ENCODE peak calls at places on chromosomes 13 and 19, in four cellular contexts. M is stimulated activated naive CD8-positive, alpha-beta T cell treated with anti-CD3 and anti-CD28 coated beads, Interleukin-15, Interleukin-2, amounts not matched to agents 100 U/mL and 50 U/mL, for 24 hours; V is lower lobe of right lung; T is tibial artery. D is an unnamed sample.

GRCh38 chr19:48965033-48965805 is at the start of gene FTL:
- DNase-seq in T (peak), M (peak), V (peak), D (peak)

GRCh38 chr13:25118371-25118770 is 22.4 kb downstream of the PABPC3 start:
- DNase-seq in M (no peak), T (no peak), V (no peak), D (no peak)

GRCh38 chr19:33487901-33488817 is 33.4 kb downstream of the PEPD start:
- DNase-seq in T (peak), V (peak), M (no peak), D (no peak)

GRCh38 chr13:41652735-41653361 is 195.5 kb downstream of the RGCC start:
- DNase-seq in M (peak), V (no peak), T (no peak), D (no peak)

GRCh38 chr13:37457594-37457993 is 141.0 kb downstream of the POSTN start:
- DNase-seq in M (no peak), V (no peak), T (no peak), D (no peak)

GRCh38 chr13:23956106-23956505 is 58.8 kb upstream of the C1QTNF9B start:
- DNase-seq in T (no peak), V (no peak), M (peak), D (no peak)

GRCh38 chr13:110565296-110565695 is 3.8 kb upstream of the RAB20 start:
- DNase-seq in V (no peak), M (no peak), T (no peak), D (no peak)

GRCh38 chr13:31046711-31047279 is 114.3 kb downstream of the TEX26 start:
- DNase-seq in M (no peak), V (no peak), T (no peak), D (no peak)

GRCh38 chr13:44237276-44237767 is 136.3 kb upstream of the SERP2 start:
- DNase-seq in T (peak), M (peak), V (no peak), D (no peak)

GRCh38 chr19:3098515-3099346 is 4.6 kb downstream of the GNA11 start:
- DNase-seq in V (peak), M (no peak), T (peak), D (no peak)

GRCh38 chr13:111423168-111423785 is 102.8 kb downstream of the TEX29 start:
- DNase-seq in V (no peak), T (no peak), M (no peak), D (no peak)

GRCh38 chr13:51714663-51715168 is 89.2 kb downstream of the DHRS12 start:
- DNase-seq in T (no peak), V (no peak), M (no peak), D (no peak)

GRCh38 chr19:19110410-19111137 is 27.7 kb downstream of the TMEM161A start:
- DNase-seq in M (peak), T (no peak), V (no peak), D (no peak)

GRCh38 chr13:38686635-38687245 is at the start of gene FREM2:
- DNase-seq in M (no peak), V (peak), T (no peak), D (no peak)

GRCh38 chr13:38950987-38951386 is 39.6 kb downstream of the STOML3 start:
- DNase-seq in M (no peak), V (no peak), T (no peak), D (no peak)

GRCh38 chr19:16737909-16738308 is 18.3 kb downstream of the NWD1 start:
- DNase-seq in M (no peak), V (no peak), T (no peak), D (no peak)

GRCh38 chr13:100269837-100270236 is 180.9 kb downstream of the PCCA start:
- DNase-seq in V (peak), T (peak), M (no peak), D (no peak)

GRCh38 chr19:49894879-49895565 is 1.7 kb downstream of the IL4I1 start:
- DNase-seq in M (peak), V (no peak), T (no peak), D (no peak)

GRCh38 chr19:48671456-48671995 is 1.3 kb downstream of the NTN5 start:
- DNase-seq in V (no peak), M (no peak), T (no peak), D (no peak)

GRCh38 chr13:50244913-50245574 is 229.8 kb downstream of the KCNRG start:
- DNase-seq in T (no peak), V (no peak), M (peak), D (no peak)

GRCh38 chr13:77749481-77749880 is 52.0 kb downstream of the SLAIN1 start:
- DNase-seq in T (no peak), M (no peak), V (no peak), D (no peak)

GRCh38 chr13:20182231-20182846 is 10.4 kb downstream of the GJB2 start:
- DNase-seq in M (peak), T (no peak), V (no peak), D (no peak)

GRCh38 chr19:2589441-2589840 is 113.1 kb downstream of the GNG7 start:
- DNase-seq in T (peak), V (peak), M (no peak), D (no peak)

GRCh38 chr13:109454167-109454917 is 332.0 kb downstream of the IRS2 start:
- DNase-seq in T (no peak), V (no peak), M (no peak), D (no peak)

GRCh38 chr13:28584873-28585317 is 74.0 kb upstream of the POMP start:
- DNase-seq in V (no peak), T (no peak), M (no peak), D (no peak)

GRCh38 chr19:12943437-12944044 is 2.1 kb upstream of the RAD23A start:
- DNase-seq in V (no peak), M (no peak), T (no peak), D (no peak)

GRCh38 chr13:75541961-75542360 is 4.3 kb upstream of the COMMD6 start:
- DNase-seq in T (no peak), M (no peak), V (no peak), D (no peak)

GRCh38 chr13:99658266-99658991 is 157.2 kb downstream of the TM9SF2 start:
- DNase-seq in V (peak), M (peak), T (peak), D (no peak)

GRCh38 chr13:51934461-51935087 is 72.8 kb downstream of the CCDC70 start:
- DNase-seq in M (no peak), T (no peak), V (no peak), D (no peak)

GRCh38 chr13:59494560-59494970 is 669.2 kb downstream of the DIAPH3 start:
- DNase-seq in M (no peak), V (no peak), T (no peak), D (no peak)

GRCh38 chr13:88097541-88097940 is 426.4 kb downstream of the SLITRK5 start:
- DNase-seq in T (no peak), V (no peak), M (no peak), D (no peak)

GRCh38 chr13:79782541-79783216 is 301.7 kb downstream of the NDFIP2 start:
- DNase-seq in T (no peak), M (no peak), V (peak), D (no peak)

GRCh38 chr19:31529121-31529520 is 179.9 kb upstream of the TSHZ3 start:
- DNase-seq in T (no peak), V (no peak), M (no peak), D (no peak)